ENCODE peak calls at places on chromosomes 5 and 9, in seven cellular contexts. P is PC-3, X is GM23338, M is GM23248, O is neural progenitor cell, J is PC-9, S is SK-N-SH. G is an unnamed sample.
A peak's percentile ranks its signal among the peaks of the same experiment; 100 is the strongest.

GRCh38 chr9:5459289-5459829 is 9.0 kb downstream of the CD274 start:
- DNase-seq in S (no peak), M (peak; percentile 71), P (no peak), X (peak; percentile 37), J (no peak), O (no peak), G (no peak)

GRCh38 chr9:107439991-107440456 is 49.5 kb downstream of the KLF4 start:
- DNase-seq in M (no peak), X (no peak), O (peak; percentile 83), J (no peak), P (no peak), S (no peak), G (no peak)

GRCh38 chr5:43627028-43627427 is 24.0 kb downstream of the NNT start:
- DNase-seq in J (peak; percentile 67), S (peak; percentile 47), M (peak; percentile 73), X (peak; percentile 88), O (peak; percentile 71), P (peak; percentile 80), G (peak; percentile 28)

GRCh38 chr5:55485073-55485472 is 49.7 kb downstream of the PLPP1 start:
- DNase-seq in S (no peak), P (no peak), J (no peak), O (no peak), X (peak; percentile 64), M (no peak), G (no peak)

GRCh38 chr5:34486808-34487201 is 169.3 kb upstream of the RAI14 start:
- DNase-seq in M (no peak), O (no peak), P (no peak), X (no peak), S (no peak), J (no peak), G (no peak)

GRCh38 chr5:36611520-36612274 is 5.3 kb downstream of the SLC1A3 start:
- DNase-seq in M (no peak), X (no peak), O (no peak), P (no peak), J (no peak), S (no peak), G (no peak)

GRCh38 chr9:30075022-30075421 is 2309.4 kb upstream of the ACO1 start:
- DNase-seq in P (no peak), X (peak; percentile 4), M (no peak), J (no peak), O (no peak), S (no peak), G (no peak)

GRCh38 chr5:80291776-80292175 is 28.0 kb upstream of the SPZ1 start:
- DNase-seq in P (no peak), M (no peak), X (no peak), S (no peak), J (no peak), O (no peak), G (no peak)

GRCh38 chr9:91845839-91846238 is 104.2 kb downstream of the ROR2 start:
- DNase-seq in X (no peak), P (no peak), M (peak; percentile 19), S (no peak), O (no peak), J (no peak), G (no peak)

GRCh38 chr9:4090491-4090890 is 209.4 kb downstream of the GLIS3 start:
- DNase-seq in X (peak; percentile 25), O (no peak), S (no peak), M (no peak), J (no peak), P (peak; percentile 25), G (no peak)

GRCh38 chr9:136015656-136016055 is 54.5 kb upstream of the UBAC1 start:
- DNase-seq in X (no peak), O (peak; percentile 47), M (no peak), S (peak; percentile 19), J (no peak), P (no peak), G (no peak)

GRCh38 chr9:6779417-6780241 is 21.9 kb downstream of the KDM4C start:
- DNase-seq in P (no peak), S (peak; percentile 64), M (peak; percentile 14), X (no peak), J (peak; percentile 50), O (no peak), G (no peak)

GRCh38 chr9:83670381-83670780 is 37.4 kb downstream of the UBQLN1 start:
- DNase-seq in M (no peak), O (no peak), S (no peak), X (no peak), J (no peak), P (no peak), G (no peak)

GRCh38 chr5:125412051-125412560 is 665.7 kb upstream of the ZNF608 start:
- DNase-seq in S (no peak), P (peak; percentile 64), M (peak; percentile 43), O (peak; percentile 44), J (no peak), X (peak; percentile 61), G (peak; percentile 41)

GRCh38 chr9:69174645-69175487 is 789 bp downstream of the TJP2 start:
- DNase-seq in J (peak; percentile 89), M (peak; percentile 99), O (peak; percentile 54), S (peak; percentile 62), X (peak; percentile 78), P (peak; percentile 91), G (peak; percentile 65)

GRCh38 chr9:128203842-128204551 is 818 bp downstream of the DNM1 start:
- DNase-seq in X (peak; percentile 74), J (no peak), M (peak; percentile 71), O (peak; percentile 80), P (peak; percentile 28), S (peak; percentile 86), G (no peak)

GRCh38 chr9:16262467-16263261 is 607.8 kb downstream of the BNC2 start:
- DNase-seq in S (no peak), P (peak; percentile 51), M (no peak), X (no peak), O (no peak), J (peak; percentile 73), G (peak; percentile 62)

GRCh38 chr9:136314056-136314416 is 10.1 kb upstream of the CCDC187 start:
- DNase-seq in M (no peak), X (no peak), J (no peak), P (no peak), O (no peak), S (no peak), G (no peak)

GRCh38 chr9:134983094-134983493 is 65.4 kb upstream of the FCN1 start:
- DNase-seq in S (no peak), M (no peak), P (peak; percentile 3), J (no peak), O (peak; percentile 16), X (peak; percentile 80), G (peak; percentile 18)

DNA sequence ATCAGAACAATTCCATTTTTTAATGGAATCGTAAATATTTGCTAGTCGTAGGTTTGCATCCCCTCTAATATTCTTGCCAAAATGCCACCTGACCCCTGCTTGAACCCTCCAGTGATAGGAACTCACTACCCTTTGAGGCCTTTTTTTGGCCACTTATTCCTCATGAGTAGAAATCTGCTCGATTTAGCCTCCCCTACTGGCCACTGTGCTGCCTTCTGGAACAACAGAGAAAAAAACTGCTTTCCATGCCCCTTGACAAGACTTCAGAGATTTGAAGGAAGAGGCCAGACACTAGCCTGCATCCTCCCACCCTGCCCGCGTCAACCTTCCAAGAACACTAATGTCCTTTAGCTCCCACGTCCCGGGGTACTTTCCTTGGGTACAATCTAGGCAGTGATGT is 4.1 kb downstream of the CCDC69 start:
- DNase-seq in J (no peak), S (no peak), P (no peak), M (no peak), X (peak; percentile 48), O (no peak), G (no peak)
- H3F3A ChIP-seq in J (no peaks in the 10 kb centered on the region), S (no peaks in the 10 kb centered on the region), P (no peaks in the 10 kb centered on the region), M (no peaks in the 10 kb centered on the region), X (no peaks in the 10 kb centered on the region), O (no peaks in the 10 kb centered on the region), G (peaks cover 28% of the 10 kb centered on the region)

GRCh38 chr5:168899673-168900072 is 320.5 kb upstream of the PANK3 start:
- DNase-seq in P (no peak), J (no peak), S (no peak), O (no peak), X (no peak), M (no peak), G (no peak)
- H3F3A ChIP-seq in P (no peaks in the 10 kb centered on the region), J (no peaks in the 10 kb centered on the region), S (no peaks in the 10 kb centered on the region), O (no peaks in the 10 kb centered on the region), X (no peaks in the 10 kb centered on the region), M (no peaks in the 10 kb centered on the region), G (no peaks in the 10 kb centered on the region)

GRCh38 chr9:114372971-114373591 is 14.7 kb downstream of the AKNA start:
- DNase-seq in S (no peak), X (no peak), M (no peak), O (no peak), P (no peak), J (no peak), G (peak; percentile 92)
- H3F3A ChIP-seq in S (no peaks in the 10 kb centered on the region), X (peaks cover 12% of the 10 kb centered on the region), M (peaks cover 4% of the 10 kb centered on the region), O (peaks cover 6% of the 10 kb centered on the region), P (no peaks in the 10 kb centered on the region), J (no peaks in the 10 kb centered on the region), G (peaks cover 59% of the 10 kb centered on the region)

DNA sequence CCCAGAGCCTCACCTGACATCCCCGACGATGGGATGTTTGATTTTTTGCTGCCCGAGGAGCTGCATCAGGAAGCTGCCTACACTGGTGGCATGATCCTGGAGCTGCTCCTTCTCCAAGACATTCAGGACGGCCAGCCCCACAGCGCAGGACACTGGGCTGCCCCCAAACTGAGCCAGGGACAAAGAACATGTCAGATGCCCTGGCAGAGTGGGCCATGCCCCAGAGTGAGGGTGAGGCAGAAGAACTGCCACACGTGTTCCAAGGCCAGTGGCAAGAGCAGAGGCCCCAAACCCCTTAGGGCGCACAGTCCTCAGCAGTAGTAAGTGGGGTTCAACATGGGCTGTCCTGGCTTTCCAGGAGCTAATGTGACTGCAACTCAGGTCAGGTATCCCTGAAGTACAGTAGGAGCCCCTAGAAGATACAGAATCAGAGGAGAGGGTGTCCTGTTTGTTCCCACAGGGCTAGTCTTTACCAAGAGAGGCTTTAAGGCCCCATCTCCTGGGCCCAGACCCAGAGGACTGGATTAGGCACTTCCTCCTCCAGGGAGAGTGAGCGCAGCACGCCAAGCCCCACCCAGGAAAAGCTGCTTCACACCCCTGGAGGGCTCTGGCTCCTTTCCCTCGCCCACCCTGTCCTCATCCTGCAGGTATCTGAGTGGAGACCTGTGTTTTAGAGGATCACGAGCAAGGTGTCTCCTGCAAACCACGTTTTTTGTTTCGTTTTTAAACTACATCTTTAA is 11.1 kb downstream of the HNRNPAB start:
- DNase-seq in O (no peak), P (no peak), M (no peak), X (no peak), S (no peak), J (no peak), G (no peak)
- H3F3A ChIP-seq in O (peaks cover 44% of the 10 kb centered on the region), P (peaks cover 4% of the 10 kb centered on the region), M (peaks cover 37% of the 10 kb centered on the region), X (peaks cover 52% of the 10 kb centered on the region), S (peaks cover 17% of the 10 kb centered on the region), J (peaks cover 75% of the 10 kb centered on the region), G (peaks cover 21% of the 10 kb centered on the region)